ENCODE peak calls at places on chromosomes 4 and X, in four cellular contexts. I is left ventricle myocardium inferior, Y is psoas muscle, H is right lobe of liver. F is an unnamed sample.

GRCh38 chrX:75156537-75156945 is 458 bp upstream of the ABCB7 start:
- DNase-seq in Y (no peak), H (no peak), I (no peak), F (no peak)

GRCh38 chr4:95304898-95305297 is 243.9 kb downstream of the UNC5C start:
- DNase-seq in H (no peak), I (no peak), Y (no peak), F (no peak)

GRCh38 chr4:183984561-183984960 is 79.5 kb downstream of the STOX2 start:
- DNase-seq in H (no peak), I (peak), Y (no peak), F (no peak)

GRCh38 chrX:155874571-155875244 is 6.4 kb upstream of the VAMP7 start:
- DNase-seq in Y (no peak), H (no peak), I (no peak), F (no peak)

GRCh38 chr4:16833722-16834121 is 64.7 kb downstream of the LDB2 start:
- DNase-seq in I (no peak), H (peak), Y (no peak), F (no peak)

GRCh38 chr4:83582289-83582756 is 46.4 kb downstream of the GPAT3 start:
- DNase-seq in Y (peak), I (no peak), H (peak), F (peak)

GRCh38 chr4:4860803-4861591 is 1.5 kb downstream of the MSX1 start:
- DNase-seq in I (peak), H (no peak), Y (peak), F (no peak)

GRCh38 chr4:98566491-98567008 is 91.9 kb downstream of the TSPAN5 start:
- DNase-seq in H (no peak), Y (no peak), I (no peak), F (no peak)

GRCh38 chr4:136643416-136643815 is 888.9 kb downstream of the PCDH18 start:
- DNase-seq in I (no peak), H (no peak), Y (no peak), F (no peak)

GRCh38 chr4:38190717-38191178 is 230.6 kb downstream of the PTTG2 start:
- DNase-seq in Y (peak), H (no peak), I (peak), F (no peak)

GRCh38 chr4:15149842-15150592 is 147.7 kb downstream of the CPEB2 start:
- DNase-seq in H (peak), I (peak), Y (peak), F (peak)

GRCh38 chrX:111100191-111100590 is 4.2 kb downstream of the PAK3 start:
- DNase-seq in I (no peak), H (no peak), Y (no peak), F (peak)

GRCh38 chrX:31092970-31093638 is 21.3 kb upstream of the FTHL17 start:
- DNase-seq in I (no peak), H (no peak), Y (no peak), F (no peak)

GRCh38 chr4:5199142-5199541 is 147.9 kb downstream of the STK32B start:
- DNase-seq in H (no peak), Y (no peak), I (no peak), F (no peak)

GRCh38 chr4:184384056-184384809 is 90.1 kb downstream of the IRF2 start:
- DNase-seq in H (peak), I (no peak), Y (no peak), F (peak)

GRCh38 chr4:4430492-4431195 is 43.7 kb downstream of the NSG1 start:
- DNase-seq in Y (no peak), I (no peak), H (no peak), F (peak)

GRCh38 chrX:119488749-119489148 is 20.5 kb downstream of the SLC25A5 start:
- DNase-seq in I (no peak), H (peak), Y (peak), F (peak)

GRCh38 chr4:78616046-78616498 is 64.5 kb downstream of the ANXA3 start:
- DNase-seq in Y (no peak), I (no peak), H (no peak), F (no peak)

GRCh38 chr4:90238141-90238540 is 110.9 kb downstream of the CCSER1 start:
- DNase-seq in H (no peak), I (no peak), Y (no peak), F (no peak)

GRCh38 chr4:2786794-2787229 is 6.1 kb upstream of the SH3BP2 start:
- DNase-seq in I (no peak), H (peak), Y (no peak), F (no peak)

GRCh38 chr4:107578321-107578720 is 141.7 kb downstream of the PAPSS1 start:
- DNase-seq in Y (no peak), I (no peak), H (no peak), F (no peak)

GRCh38 chr4:177385576-177386320 is 56.5 kb downstream of the AGA start:
- DNase-seq in Y (no peak), I (no peak), H (no peak), F (no peak)

GRCh38 chr4:89915937-89916336 is 21.3 kb downstream of the MMRN1 start:
- DNase-seq in Y (no peak), I (no peak), H (no peak), F (no peak)

GRCh38 chr4:11543710-11544109 is 115.0 kb upstream of the HS3ST1 start:
- DNase-seq in H (no peak), I (no peak), Y (no peak), F (no peak)

GRCh38 chr4:78940752-78941151 is 1.5 kb upstream of the PAQR3 start:
- DNase-seq in Y (no peak), H (no peak), I (no peak), F (no peak)

GRCh38 chr4:152719856-152720556 is 40.2 kb upstream of the TMEM154 start:
- DNase-seq in H (no peak), I (no peak), Y (no peak), F (no peak)

GRCh38 chr4:187108846-187109245 is 385.2 kb upstream of the FAT1 start:
- DNase-seq in H (no peak), I (no peak), Y (no peak), F (no peak)

GRCh38 chr4:16665942-16666586 is 232.4 kb downstream of the LDB2 start:
- DNase-seq in Y (no peak), I (no peak), H (no peak), F (no peak)

GRCh38 chrX:44459501-44459900 is 83.2 kb downstream of the FUNDC1 start:
- DNase-seq in I (no peak), Y (no peak), H (no peak), F (no peak)

GRCh38 chr4:72971572-72971971 is 97.9 kb downstream of the COX18 start:
- DNase-seq in I (no peak), Y (no peak), H (no peak), F (no peak)

GRCh38 chr4:80264825-80265224 is 1.6 kb upstream of the FGF5 start:
- DNase-seq in Y (no peak), I (no peak), H (no peak), F (no peak)

GRCh38 chr4:160247091-160247656 is 1144.3 kb downstream of the RAPGEF2 start:
- DNase-seq in I (no peak), Y (no peak), H (no peak), F (no peak)

GRCh38 chr4:3792813-3793212 is 26.6 kb downstream of the ADRA2C start:
- DNase-seq in Y (no peak), H (no peak), I (no peak), F (no peak)

GRCh38 chr4:97987019-97987648 is 156.1 kb downstream of the STPG2 start:
- DNase-seq in Y (no peak), H (no peak), I (no peak), F (no peak)

GRCh38 chr4:146095091-146095690 is 80.3 kb upstream of the LSM6 start:
- DNase-seq in Y (no peak), I (no peak), H (no peak), F (peak)

GRCh38 chr4:30721353-30722091 is 1.4 kb downstream of the PCDH7 start:
- DNase-seq in I (peak), Y (peak), H (peak), F (peak)